ENCODE peak calls at places on chromosomes 7 and 10, in six cellular contexts. N, Q, O, A, F and Y are unnamed samples.

GRCh38 chr7:49778731-49779270 is 5.4 kb downstream of the VWC2 start:
- DNase-seq in Q (no peak), F (no peak), N (no peak), O (no peak), A (no peak), Y (no peak)

GRCh38 chr10:4656576-4657194 is 169.3 kb upstream of the AKR1E2 start:
- DNase-seq in Q (peak; percentile 64), A (peak; percentile 79), N (no peak), F (peak; percentile 42), O (peak; percentile 72), Y (no peak)

GRCh38 chr7:5422324-5423271 is 1.0 kb downstream of the TNRC18 start:
- DNase-seq in O (no peak), A (no peak), F (no peak), Q (peak; percentile 35), N (no peak), Y (no peak)

GRCh38 chr7:36278767-36279171 is 110.9 kb upstream of the ANLN start:
- DNase-seq in Q (no peak), N (no peak), A (peak; percentile 38), O (no peak), F (no peak), Y (no peak)

GRCh38 chr7:25976630-25977029 is 175.4 kb upstream of the NFE2L3 start:
- DNase-seq in N (no peak), Q (no peak), F (no peak), O (no peak), A (no peak), Y (no peak)

GRCh38 chr10:68192113-68192512 is 39.8 kb downstream of the ATOH7 start:
- DNase-seq in F (no peak), Q (no peak), N (peak; percentile 81), O (no peak), A (no peak), Y (no peak)

GRCh38 chr7:42611961-42612360 is 299.9 kb downstream of the C7orf25 start:
- DNase-seq in O (no peak), Q (no peak), N (no peak), F (no peak), A (no peak), Y (peak; percentile 51)

GRCh38 chr7:1053816-1054370 is 9.5 kb downstream of the GPR146 start:
- DNase-seq in F (no peak), Q (no peak), A (no peak), O (no peak), N (no peak), Y (no peak)

GRCh38 chr7:517848-518629 is 1.6 kb downstream of the PDGFA start:
- DNase-seq in O (peak; percentile 73), N (no peak), A (peak; percentile 80), F (no peak), Q (peak; percentile 72), Y (peak; percentile 91)

GRCh38 chr10:78556-78955 is 29.5 kb upstream of the TUBB8 start:
- DNase-seq in O (no peak), N (no peak), F (no peak), Q (no peak), A (no peak), Y (no peak)

GRCh38 chr7:74544706-74545469 is 91.2 kb downstream of the GTF2IRD1 start:
- DNase-seq in N (peak; percentile 16), A (no peak), F (peak; percentile 70), Q (no peak), O (peak; percentile 65), Y (no peak)

GRCh38 chr10:75145590-75145989 is 34.1 kb downstream of the SAMD8 start:
- DNase-seq in A (no peak), N (no peak), Q (no peak), O (no peak), F (no peak), Y (no peak)

GRCh38 chr10:21526184-21526951 is 886 bp upstream of the SKIDA1 start:
- DNase-seq in F (peak; percentile 80), N (peak; percentile 51), Q (peak; percentile 90), A (peak; percentile 84), O (peak; percentile 70), Y (peak; percentile 95)

GRCh38 chr10:21528452-21529235 is 3.2 kb upstream of the SKIDA1 start:
- DNase-seq in F (no peak), Q (no peak), A (no peak), O (no peak), N (no peak), Y (no peak)

GRCh38 chr10:21525367-21526183 is at the start of gene SKIDA1:
- DNase-seq in F (peak; percentile 88), A (peak; percentile 88), Q (peak; percentile 89), N (peak; percentile 84), O (peak; percentile 82), Y (peak; percentile 89)

GRCh38 chr10:21527634-21528451 is 2.4 kb upstream of the SKIDA1 start:
- DNase-seq in F (no peak), N (peak; percentile 51), Q (no peak), O (no peak), A (no peak), Y (no peak)

GRCh38 chr10:21526952-21527633 is 1.6 kb upstream of the SKIDA1 start:
- DNase-seq in N (peak; percentile 37), Q (peak; percentile 82), A (peak; percentile 67), O (peak; percentile 69), F (peak; percentile 75), Y (peak; percentile 85)
- H3K27me3 ChIP-seq in N (no peaks in the 10 kb centered on the region), Q (no peaks in the 10 kb centered on the region), A (no peaks in the 10 kb centered on the region), O (peaks cover 33% of the 10 kb centered on the region), F (no peaks in the 10 kb centered on the region), Y (no peaks in the 10 kb centered on the region)

DNA sequence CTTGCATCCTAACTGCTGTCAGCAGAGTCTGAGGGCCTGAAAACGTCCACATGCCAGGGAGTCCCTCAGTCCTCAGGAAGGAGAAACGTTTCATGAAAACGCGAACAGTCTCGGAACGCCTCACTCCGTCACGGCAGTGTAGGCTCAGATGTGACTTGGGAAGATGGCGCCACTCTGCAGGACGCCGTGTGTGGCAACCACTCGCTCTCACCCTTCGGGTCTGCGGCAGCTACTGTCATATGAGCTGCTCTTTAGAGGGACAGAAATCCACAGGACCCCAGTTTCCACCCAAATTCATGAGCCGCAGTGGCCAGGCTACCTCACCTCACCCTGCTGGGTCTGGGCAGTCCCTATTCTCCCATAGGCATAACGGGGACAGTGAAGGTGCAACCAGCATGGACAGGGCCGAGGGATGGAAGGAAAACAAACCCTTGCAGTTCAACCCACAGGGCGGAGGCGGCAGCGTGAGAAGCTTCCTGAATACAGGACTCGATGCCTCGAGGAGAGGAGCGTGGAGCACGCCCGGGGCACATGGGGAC is 438.3 kb downstream of the DNAJB6 start:
- DNase-seq in A (no peak), O (no peak), Q (no peak), N (no peak), F (no peak), Y (peak; percentile 34)
- H3K27me3 ChIP-seq in A (no peaks in the 10 kb centered on the region), O (peaks cover 5% of the 10 kb centered on the region), Q (no peaks in the 10 kb centered on the region), N (no peaks in the 10 kb centered on the region), F (no peaks in the 10 kb centered on the region), Y (no peaks in the 10 kb centered on the region)

DNA sequence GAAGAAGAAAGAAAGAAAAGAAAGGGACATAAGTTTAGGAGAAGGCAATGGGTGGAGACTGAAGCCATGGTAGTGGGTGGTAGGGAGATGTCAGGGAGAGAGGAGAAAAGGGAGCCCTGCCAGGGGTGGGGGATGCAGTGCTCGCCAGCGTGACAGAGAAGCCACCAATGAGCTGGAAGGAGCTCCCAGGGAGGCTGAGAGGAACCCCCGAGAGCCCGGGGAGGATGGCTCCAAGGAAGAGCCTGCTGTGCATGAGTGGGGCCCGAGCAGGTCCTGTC is 141.2 kb upstream of the SHH start:
- DNase-seq in A (no peak), N (no peak), Q (no peak), F (no peak), O (no peak), Y (no peak)
- H3K27me3 ChIP-seq in A (no peaks in the 10 kb centered on the region), N (peaks cover 7% of the 10 kb centered on the region), Q (no peaks in the 10 kb centered on the region), F (no peaks in the 10 kb centered on the region), O (no peaks in the 10 kb centered on the region), Y (no peaks in the 10 kb centered on the region)

DNA sequence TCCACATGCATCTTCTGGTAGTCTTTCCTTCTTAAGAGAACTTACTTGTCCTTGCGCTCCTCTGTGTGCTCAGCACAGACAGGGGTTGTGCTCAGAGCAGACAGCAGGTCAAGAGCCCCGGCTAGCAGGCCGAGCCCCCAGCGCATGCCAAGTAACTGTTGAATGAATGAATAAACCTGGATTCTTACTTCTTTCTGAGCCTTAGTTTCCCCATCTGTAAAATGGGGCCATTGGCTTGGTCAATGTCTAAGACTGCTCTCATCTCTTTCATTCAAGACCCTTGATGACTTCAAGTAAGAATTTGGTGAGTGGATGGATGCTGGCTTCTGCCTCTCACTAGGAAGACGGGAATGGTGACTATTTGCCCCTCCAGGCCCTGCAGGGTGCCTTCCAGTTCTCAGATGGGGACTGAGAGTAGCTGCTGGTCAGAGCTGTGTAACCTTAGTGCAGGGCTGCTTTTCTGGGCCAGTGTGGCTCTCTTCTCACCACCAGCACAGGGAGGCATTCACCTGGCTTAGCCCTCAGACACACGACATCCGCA is 78.1 kb downstream of the CDH23 start:
- DNase-seq in N (no peak), Q (no peak), F (no peak), A (no peak), O (no peak), Y (peak; percentile 1)
- H3K27me3 ChIP-seq in N (peaks cover 11% of the 10 kb centered on the region), Q (no peaks in the 10 kb centered on the region), F (no peaks in the 10 kb centered on the region), A (no peaks in the 10 kb centered on the region), O (no peaks in the 10 kb centered on the region), Y (no peaks in the 10 kb centered on the region)

DNA sequence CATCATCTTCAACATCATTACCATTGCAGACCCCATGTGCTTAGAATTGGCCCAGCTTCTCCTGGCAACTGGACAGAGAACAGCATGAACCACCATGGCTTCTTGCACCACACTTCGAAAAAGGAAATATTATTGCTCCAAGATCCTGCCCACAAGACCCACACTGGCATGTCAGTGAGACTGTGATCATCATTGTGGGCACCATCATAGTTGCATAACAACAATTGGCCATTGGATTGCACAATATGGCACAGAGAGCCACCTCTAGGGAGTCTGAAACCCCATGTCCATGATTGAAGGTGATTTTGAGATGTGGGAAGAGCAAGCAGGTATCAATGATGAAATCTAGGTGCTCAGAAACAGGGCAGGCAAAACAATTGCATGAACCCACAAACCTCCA is 918.9 kb downstream of the GRID1 start:
- DNase-seq in A (no peak), N (no peak), F (no peak), Q (no peak), O (no peak), Y (no peak)
- H3K27me3 ChIP-seq in A (no peaks in the 10 kb centered on the region), N (no peaks in the 10 kb centered on the region), F (no peaks in the 10 kb centered on the region), Q (no peaks in the 10 kb centered on the region), O (no peaks in the 10 kb centered on the region), Y (no peaks in the 10 kb centered on the region)

GRCh38 chr7:155536451-155536850 is 9.9 kb downstream of the CNPY1 start:
- DNase-seq in Q (no peak), A (no peak), N (no peak), O (no peak), F (no peak), Y (peak; percentile 54)
- H3K27me3 ChIP-seq in Q (peaks cover 76% of the 10 kb centered on the region), A (peaks cover 12% of the 10 kb centered on the region), N (peaks cover 17% of the 10 kb centered on the region), O (peaks cover 82% of the 10 kb centered on the region), F (peaks cover 31% of the 10 kb centered on the region), Y (no peaks in the 10 kb centered on the region)

GRCh38 chr7:97003262-97004236 is 1.8 kb upstream of the DLX6 start:
- DNase-seq in F (peak; percentile 38), A (no peak), N (no peak), Q (no peak), O (no peak), Y (no peak)
- H3K27me3 ChIP-seq in F (peaks cover 84% of the 10 kb centered on the region), A (peaks cover 72% of the 10 kb centered on the region), N (peaks cover 77% of the 10 kb centered on the region), Q (peaks cover 100% of the 10 kb centered on the region), O (peaks cover 100% of the 10 kb centered on the region), Y (peaks cover 2% of the 10 kb centered on the region)

GRCh38 chr7:40979296-40979695 is 723.6 kb downstream of the INHBA start:
- DNase-seq in A (no peak), F (no peak), O (no peak), N (no peak), Q (no peak), Y (no peak)
- H3K27me3 ChIP-seq in A (no peaks in the 10 kb centered on the region), F (no peaks in the 10 kb centered on the region), O (no peaks in the 10 kb centered on the region), N (no peaks in the 10 kb centered on the region), Q (no peaks in the 10 kb centered on the region), Y (no peaks in the 10 kb centered on the region)